ENCODE peak calls at places on chromosome 2, in nine cellular contexts. G is lower lobe of right lung, R is Right ventricle myocardium inferior, J is GM13977, H is NCI-H2081, I is ureter, S is cardiac septum, D is KG1, A is fibroblast of pulmonary artery. W is an unnamed sample.

GRCh38 chr2:220913384-220913783 is 658.7 kb downstream of the EPHA4 start:
- DNase-seq in S (no peak), I (no peak), A (no peak), D (no peak), R (no peak), J (no peak), G (no peak), H (no peak), W (no peak)

GRCh38 chr2:8541636-8542035 is 140.2 kb upstream of the ID2 start:
- DNase-seq in H (no peak), G (no peak), S (no peak), D (no peak), A (no peak), I (no peak), J (no peak), R (peak), W (peak)

GRCh38 chr2:152134488-152135280 is 35.8 kb upstream of the CACNB4 start:
- DNase-seq in G (no peak), R (no peak), S (no peak), H (no peak), D (no peak), J (peak), I (no peak), A (peak), W (no peak)

GRCh38 chr2:3343012-3343411 is 34.6 kb downstream of the EIPR1 start:
- DNase-seq in R (no peak), J (no peak), H (no peak), A (no peak), S (no peak), I (no peak), D (no peak), G (no peak), W (no peak)

GRCh38 chr2:8134105-8134903 is 547.6 kb upstream of the ID2 start:
- DNase-seq in I (no peak), D (no peak), G (no peak), S (no peak), J (no peak), R (no peak), A (no peak), H (peak), W (peak)

GRCh38 chr2:12155308-12156061 is 409.1 kb downstream of the LPIN1 start:
- DNase-seq in R (no peak), S (no peak), I (no peak), G (no peak), A (peak), J (no peak), H (no peak), D (no peak), W (no peak)

GRCh38 chr2:177433402-177433801 is 40.8 kb downstream of the AGPS start:
- DNase-seq in R (no peak), J (no peak), D (no peak), S (no peak), A (peak), G (no peak), I (no peak), H (no peak), W (no peak)

GRCh38 chr2:159744363-159744762 is 32.1 kb downstream of the MARCHF7 start:
- DNase-seq in A (peak), S (no peak), H (no peak), D (no peak), J (no peak), R (no peak), I (no peak), G (no peak), W (no peak)

GRCh38 chr2:177599956-177600355 is 207.4 kb downstream of the AGPS start:
- DNase-seq in I (no peak), R (no peak), A (no peak), H (no peak), S (no peak), D (no peak), J (no peak), G (no peak), W (no peak)

GRCh38 chr2:196166876-196167275 is 4.5 kb downstream of the STK17B start:
- DNase-seq in I (no peak), H (no peak), J (no peak), G (no peak), R (no peak), S (no peak), A (peak), D (peak), W (no peak)

GRCh38 chr2:134238371-134238770 is 15.5 kb upstream of the MGAT5 start:
- DNase-seq in S (no peak), R (no peak), J (no peak), A (no peak), G (no peak), D (no peak), I (no peak), H (no peak), W (no peak)

GRCh38 chr2:18345848-18346247 is 214.6 kb downstream of the RDH14 start:
- DNase-seq in G (peak), J (no peak), A (peak), D (no peak), H (no peak), R (no peak), S (no peak), I (no peak), W (no peak)

GRCh38 chr2:240714747-240715725 is 23.4 kb downstream of the AQP12A start:
- DNase-seq in S (no peak), A (no peak), J (no peak), I (no peak), H (peak), R (peak), D (no peak), G (no peak), W (peak)

GRCh38 chr2:192465145-192465544 is 270.4 kb upstream of the TMEFF2 start:
- DNase-seq in H (no peak), R (no peak), I (no peak), G (no peak), A (no peak), S (no peak), D (no peak), J (no peak), W (no peak)

GRCh38 chr2:46915281-46915810 is at the start of gene MCFD2:
- DNase-seq in H (no peak), I (no peak), S (no peak), R (peak), J (no peak), A (peak), D (no peak), G (peak), W (no peak)

GRCh38 chr2:181036848-181037603 is 56.6 kb downstream of the UBE2E3 start:
- DNase-seq in H (no peak), J (no peak), R (no peak), G (no peak), A (peak), S (no peak), I (no peak), D (no peak), W (no peak)

GRCh38 chr2:147288131-147288530 is 556.7 kb upstream of the ACVR2A start:
- DNase-seq in H (no peak), J (no peak), S (no peak), G (no peak), A (no peak), R (no peak), D (no peak), I (no peak), W (no peak)

GRCh38 chr2:168584934-168585333 is 128.9 kb downstream of the CERS6 start:
- DNase-seq in S (no peak), D (no peak), R (no peak), A (no peak), H (no peak), G (no peak), J (no peak), I (no peak), W (no peak)

GRCh38 chr2:85560812-85561279 is 447 bp downstream of the GGCX start:
- DNase-seq in G (peak), D (no peak), J (no peak), H (no peak), A (no peak), S (no peak), R (no peak), I (no peak), W (no peak)

GRCh38 chr2:127155901-127156300 is 48.9 kb upstream of the BIN1 start:
- DNase-seq in J (no peak), S (peak), H (no peak), A (peak), R (no peak), I (peak), G (no peak), D (no peak), W (no peak)

GRCh38 chr2:128505150-128505490 is 186.5 kb upstream of the HS6ST1 start:
- DNase-seq in R (no peak), J (no peak), I (peak), G (no peak), A (no peak), D (no peak), H (no peak), S (no peak), W (peak)

GRCh38 chr2:18244840-18245239 is 315.6 kb downstream of the RDH14 start:
- DNase-seq in I (no peak), H (no peak), D (no peak), S (no peak), G (no peak), J (no peak), A (no peak), R (no peak), W (peak)

GRCh38 chr2:238669581-238670340 is 178.1 kb upstream of the TWIST2 start:
- DNase-seq in S (no peak), J (no peak), G (no peak), R (no peak), H (no peak), D (no peak), A (no peak), I (no peak), W (no peak)

GRCh38 chr2:211816739-211817138 is 721.9 kb downstream of the ERBB4 start:
- DNase-seq in G (no peak), H (peak), D (no peak), S (no peak), J (no peak), R (no peak), I (no peak), A (no peak), W (no peak)

GRCh38 chr2:24076849-24077534 is 866 bp upstream of the SF3B6 start:
- DNase-seq in A (no peak), D (no peak), J (no peak), I (no peak), R (no peak), G (no peak), H (no peak), S (no peak), W (no peak)

GRCh38 chr2:232480201-232481190 is 7.1 kb downstream of the ECEL1 start:
- DNase-seq in H (no peak), I (no peak), S (no peak), G (peak), A (no peak), R (no peak), D (no peak), J (no peak), W (peak)

GRCh38 chr2:19819097-19820065 is 82.4 kb downstream of the TTC32 start:
- DNase-seq in D (no peak), I (no peak), S (no peak), A (peak), G (no peak), J (no peak), R (no peak), H (no peak), W (no peak)

GRCh38 chr2:26693287-26693849 is 846 bp downstream of the KCNK3 start:
- DNase-seq in J (peak), D (no peak), G (no peak), A (no peak), H (no peak), I (no peak), S (no peak), R (no peak), W (peak)

GRCh38 chr2:55133467-55134315 is 83.4 kb upstream of the RTN4 start:
- DNase-seq in I (peak), J (peak), R (no peak), D (no peak), G (no peak), H (no peak), A (peak), S (no peak), W (peak)

GRCh38 chr2:151774506-151774905 is 40.2 kb upstream of the NEB start:
- DNase-seq in R (no peak), S (no peak), G (no peak), D (no peak), A (peak), J (no peak), H (no peak), I (no peak), W (no peak)

GRCh38 chr2:211836409-211836808 is 702.2 kb downstream of the ERBB4 start:
- DNase-seq in I (no peak), H (peak), R (no peak), S (no peak), A (no peak), D (no peak), J (no peak), G (no peak), W (no peak)

GRCh38 chr2:234802071-234802844 is 149.6 kb upstream of the SH3BP4 start:
- DNase-seq in D (no peak), S (no peak), I (no peak), R (no peak), G (no peak), J (no peak), A (no peak), H (no peak), W (no peak)

GRCh38 chr2:190121971-190122370 is 59.4 kb upstream of the MSTN start:
- DNase-seq in I (no peak), R (no peak), J (peak), G (no peak), D (no peak), H (no peak), A (peak), S (no peak), W (no peak)

GRCh38 chr2:126657146-126657635 is 1.2 kb downstream of the GYPC start:
- DNase-seq in R (no peak), D (peak), J (peak), H (no peak), S (no peak), A (peak), I (peak), G (peak), W (peak)

GRCh38 chr2:159758686-159759085 is 39.3 kb downstream of the CD302 start:
- DNase-seq in A (peak), G (no peak), D (no peak), I (no peak), H (no peak), R (no peak), J (no peak), S (no peak), W (no peak)

GRCh38 chr2:84160461-84160860 is 298.6 kb downstream of the SUCLG1 start:
- DNase-seq in H (peak), I (no peak), G (no peak), D (no peak), A (no peak), S (no peak), J (no peak), R (no peak), W (no peak)

GRCh38 chr2:201618744-201619654 is 24.3 kb downstream of the TMEM237 start:
- DNase-seq in D (no peak), S (peak), H (peak), A (peak), I (peak), J (no peak), G (peak), R (peak), W (peak)

GRCh38 chr2:79120194-79120713 is at the start of gene REG1A:
- DNase-seq in I (no peak), G (no peak), R (no peak), A (no peak), J (no peak), D (no peak), S (no peak), H (no peak), W (no peak)

GRCh38 chr2:41414486-41415230 is 633.2 kb upstream of the PKDCC start:
- DNase-seq in G (no peak), H (peak), J (peak), A (peak), D (no peak), S (no peak), I (no peak), R (no peak), W (peak)

W was measured in endodermal cell.